ENCODE peak calls at places on chromosomes 13 and 19, in eight cellular contexts. A, E, J, O, F, V, G and U are unnamed samples.

GRCh38 chr13:113076681-113077401 is 28.8 kb upstream of the F7 start:
- DNase-seq in A (no peak), E (no peak), J (no peak), O (no peak), F (no peak), V (no peak), G (no peak), U (no peak)

GRCh38 chr13:39575641-39576238 is 27.3 kb downstream of the LHFPL6 start:
- DNase-seq in A (no peak), E (no peak), J (no peak), O (no peak), F (no peak), V (no peak), G (no peak), U (no peak)

GRCh38 chr13:22800726-22801401 is 379.9 kb upstream of the SGCG start:
- DNase-seq in A (no peak), E (no peak), J (peak; percentile 64), O (no peak), F (no peak), V (peak; percentile 15), G (no peak), U (no peak)

GRCh38 chr19:10431254-10431942 is 11.1 kb downstream of the PDE4A start:
- DNase-seq in A (no peak), E (no peak), J (peak; percentile 80), O (no peak), F (no peak), V (no peak), G (no peak), U (peak; percentile 43)

GRCh38 chr19:51621178-51621577 is 9.0 kb downstream of the SIGLEC5 start:
- DNase-seq in A (no peak), E (no peak), J (peak; percentile 93), O (no peak), F (no peak), V (no peak), G (no peak), U (no peak)

GRCh38 chr13:77918391-77919261 is at the start of gene EDNRB:
- DNase-seq in A (no peak), E (peak; percentile 25), J (peak; percentile 52), O (no peak), F (no peak), V (peak; percentile 28), G (peak; percentile 58), U (peak; percentile 67)

GRCh38 chr19:3699071-3699740 is 1.1 kb downstream of the PIP5K1C start:
- DNase-seq in A (no peak), E (no peak), J (peak; percentile 32), O (peak; percentile 30), F (no peak), V (peak; percentile 45), G (peak; percentile 39), U (no peak)

GRCh38 chr13:26585136-26585535 is 27.7 kb downstream of the WASF3 start:
- DNase-seq in A (no peak), E (no peak), J (no peak), O (no peak), F (no peak), V (no peak), G (no peak), U (no peak)

GRCh38 chr19:13152356-13152853 is 2.2 kb downstream of the IER2 start:
- DNase-seq in A (no peak), E (no peak), J (no peak), O (no peak), F (no peak), V (no peak), G (peak; percentile 71), U (no peak)

GRCh38 chr19:1270168-1270853 is 1.2 kb downstream of the CIRBP start:
- DNase-seq in A (no peak), E (no peak), J (no peak), O (peak; percentile 62), F (no peak), V (no peak), G (no peak), U (no peak)

GRCh38 chr19:1269065-1269477 is at the start of gene CIRBP:
- DNase-seq in A (peak; percentile 93), E (peak; percentile 81), J (peak; percentile 96), O (peak; percentile 100), F (peak; percentile 98), V (peak; percentile 100), G (peak; percentile 100), U (peak; percentile 100)

GRCh38 chr19:1270854-1271527 is 1.9 kb downstream of the CIRBP start:
- DNase-seq in A (no peak), E (no peak), J (no peak), O (peak; percentile 47), F (no peak), V (no peak), G (no peak), U (no peak)

GRCh38 chr19:1268392-1269064 is 604 bp upstream of the CIRBP start:
- DNase-seq in A (no peak), E (no peak), J (no peak), O (peak; percentile 48), F (no peak), V (no peak), G (no peak), U (no peak)

DNA sequence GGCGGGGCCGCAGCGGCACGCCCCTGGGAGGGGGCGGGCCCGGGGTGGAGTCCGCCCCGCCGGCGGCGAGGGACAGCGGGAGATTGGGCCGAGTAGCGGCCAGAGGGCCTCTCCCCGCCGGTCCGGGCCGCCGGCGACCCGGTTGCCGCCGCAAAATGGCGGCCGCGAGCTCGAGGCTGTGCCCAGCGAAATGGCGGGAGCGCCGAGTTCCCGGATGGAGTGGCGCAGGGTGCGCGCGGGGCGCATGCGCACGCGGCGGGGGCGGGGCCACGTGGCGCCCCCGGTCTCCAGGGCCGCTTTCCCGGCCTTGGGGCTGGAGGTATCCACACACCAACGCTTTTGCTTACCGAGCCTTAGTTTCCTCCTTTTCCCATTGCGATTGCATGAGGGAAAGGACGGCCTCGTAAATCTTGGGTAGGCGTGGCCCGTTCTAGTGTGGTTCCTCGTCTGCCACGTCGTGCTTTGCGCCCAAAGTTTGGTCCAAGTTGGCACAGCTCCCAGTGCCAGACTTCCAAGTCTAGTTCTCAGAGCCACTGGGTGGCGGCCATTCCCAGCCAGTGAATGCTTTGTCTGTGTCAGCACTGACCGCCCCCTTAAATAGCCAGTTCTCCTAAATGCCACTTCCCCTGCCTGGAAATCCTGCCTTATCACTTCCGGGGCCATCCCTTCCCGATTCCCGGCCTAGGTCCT is 491 bp downstream of the CIRBP start:
- DNase-seq in A (no peak), E (peak; percentile 64), J (peak; percentile 77), O (peak; percentile 84), F (no peak), V (peak; percentile 72), G (peak; percentile 95), U (peak; percentile 84)
- TF ChIP-seq CTCF in A (no peak), E (no peak), J (no peak), O (no peak), F (no peak), V (no peak), G (no peak), U (no peak)

GRCh38 chr19:38389957-38390924 is 1.7 kb downstream of the SPRED3 start:
- DNase-seq in A (no peak), E (no peak), J (no peak), O (no peak), F (no peak), V (no peak), G (no peak), U (no peak)
- H3K4me3 ChIP-seq in A (peak overlapping the region; percentile 75), E (peak overlapping the region; percentile 61), J (no peak overlapping the region), O (no peak overlapping the region), F (peak overlapping the region; percentile 93), V (no peak overlapping the region), G (peak overlapping the region; percentile 75), U (no peak overlapping the region)

DNA sequence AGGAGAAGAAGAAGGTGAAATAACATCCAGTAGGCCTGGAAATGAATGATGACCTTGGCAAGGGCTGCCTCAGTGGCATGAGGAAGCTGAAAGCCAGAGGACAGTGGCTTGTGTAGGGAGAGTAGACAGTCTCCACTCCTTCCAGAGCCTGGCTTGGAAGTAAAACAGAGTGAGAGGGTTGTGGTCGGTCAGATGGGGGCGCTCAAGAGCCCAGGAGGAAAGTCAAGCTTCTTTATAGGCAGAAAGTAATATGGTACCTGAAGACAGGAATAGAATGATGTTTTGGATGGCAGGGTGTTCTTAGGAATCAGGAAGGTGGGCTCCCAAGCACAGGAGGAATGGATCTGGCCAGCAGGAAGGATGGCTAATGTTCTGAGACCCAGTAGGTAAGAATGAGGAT is 75.1 kb upstream of the TSC22D1 start:
- DNase-seq in A (no peak), E (no peak), J (no peak), O (no peak), F (no peak), V (no peak), G (no peak), U (no peak)
- TF ChIP-seq CTCF in A (no peak), E (no peak), J (no peak), O (no peak), F (no peak), V (no peak), G (no peak), U (no peak)

DNA sequence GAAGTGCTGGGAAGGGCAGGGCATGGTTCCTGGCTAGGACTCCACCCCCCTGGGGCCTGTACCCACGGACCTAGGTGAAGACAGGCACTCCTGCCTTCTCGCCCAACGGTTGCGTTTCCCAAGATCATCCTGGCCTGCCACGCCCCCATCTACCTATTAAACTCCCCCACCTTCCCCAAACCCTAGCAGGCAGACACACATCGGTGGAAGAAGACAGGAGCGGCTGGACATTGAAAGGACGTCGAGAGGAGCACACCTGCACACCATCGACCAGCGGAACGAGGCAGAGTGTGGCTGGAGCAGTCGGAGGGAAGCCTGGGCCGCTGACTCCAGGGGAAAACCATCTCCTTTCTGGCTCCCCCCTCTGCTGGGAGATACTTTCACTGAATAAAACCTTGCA is 45.6 kb upstream of the ALOX5AP start:
- DNase-seq in A (no peak), E (no peak), J (no peak), O (no peak), F (no peak), V (no peak), G (no peak), U (no peak)
- H3K4me3 ChIP-seq in A (peak overlapping the region; percentile 62), E (no peak overlapping the region), J (no peak overlapping the region), O (no peak overlapping the region), F (no peak overlapping the region), V (peak overlapping the region; percentile 52), G (no peak overlapping the region), U (no peak overlapping the region)

DNA sequence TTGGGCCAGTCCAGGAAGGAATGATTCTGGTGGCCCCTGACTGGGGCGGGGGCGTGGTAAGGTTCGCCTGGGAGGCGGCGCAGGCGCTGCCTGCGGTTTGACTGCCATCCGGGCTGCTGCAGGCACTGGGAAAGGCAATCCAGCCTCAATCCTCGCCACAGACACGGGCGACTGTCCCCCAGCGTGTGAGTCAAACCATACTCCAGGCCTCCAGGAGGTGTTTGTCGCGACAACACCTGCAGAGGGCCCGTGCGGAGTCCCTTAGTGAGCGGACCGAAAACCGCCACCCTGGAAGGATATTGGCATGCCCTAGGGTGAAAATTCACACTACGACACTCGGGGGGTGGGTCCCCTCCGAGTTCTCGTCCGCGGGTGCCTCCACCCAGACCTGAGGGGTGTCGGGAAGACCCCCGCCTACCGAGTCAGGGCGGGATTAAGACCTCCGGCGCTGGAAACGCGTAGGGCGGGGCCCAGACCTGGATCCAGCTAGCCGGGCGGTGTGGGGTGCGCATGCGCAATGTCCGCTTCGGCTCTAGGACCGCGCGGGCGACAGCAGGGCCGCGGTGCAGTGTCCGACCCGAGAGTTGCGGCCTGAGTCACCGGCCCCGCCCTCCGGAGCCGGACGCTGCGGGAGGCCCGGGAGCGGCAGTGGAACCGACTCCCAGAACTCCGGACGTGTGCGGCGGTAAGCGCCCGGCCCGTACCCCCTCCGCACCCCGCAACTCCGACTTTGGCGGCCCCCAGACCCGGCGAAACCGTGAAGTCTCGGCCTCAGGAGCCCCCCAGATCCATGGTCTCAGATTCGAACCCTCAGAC is at the start of gene CAPNS1:
- DNase-seq in A (peak; percentile 52), E (peak; percentile 99), J (peak; percentile 94), O (peak; percentile 97), F (peak; percentile 86), V (peak; percentile 92), G (peak; percentile 99), U (peak; percentile 97)
- TF ChIP-seq CTCF in A (no peak), E (peak; percentile 17), J (no peak), O (no peak), F (no peak), V (no peak), G (peak; percentile 38), U (no peak)

GRCh38 chr13:43128504-43128929 is 105.1 kb downstream of the DNAJC15 start:
- DNase-seq in A (no peak), E (no peak), J (no peak), O (no peak), F (no peak), V (no peak), G (no peak), U (no peak)
- H3K4me3 ChIP-seq in A (no peak overlapping the region), E (no peak overlapping the region), J (no peak overlapping the region), O (no peak overlapping the region), F (no peak overlapping the region), V (no peak overlapping the region), G (no peak overlapping the region), U (no peak overlapping the region)